ENCODE peak calls at places on chromosomes 4 and X, in seven cellular contexts. X is NCI-H1417; P is RWPE1; V is globus pallidus; S is AG08395; J is AG09319; I is CD8-positive, alpha-beta memory T cell. D is an unnamed sample.

GRCh38 chrX:149513713-149514427 is 8.8 kb upstream of the IDS start:
- DNase-seq in I (no peak), V (no peak), P (no peak), X (no peak), S (peak; percentile 24), J (no peak), D (no peak)

GRCh38 chrX:1725472-1725871 is 110.6 kb downstream of the ASMT start:
- DNase-seq in S (no peak), J (no peak), X (no peak), V (no peak), P (no peak), I (no peak), D (no peak)

GRCh38 chr4:99024481-99025275 is 29.2 kb downstream of the METAP1 start:
- DNase-seq in P (no peak), S (no peak), V (no peak), I (no peak), X (no peak), J (no peak), D (no peak)

GRCh38 chr4:26758899-26759298 is 101.7 kb upstream of the STIM2 start:
- DNase-seq in I (no peak), S (no peak), P (no peak), X (no peak), V (no peak), J (no peak), D (no peak)

GRCh38 chr4:69524708-69525107 is 29.0 kb upstream of the UGT2B4 start:
- DNase-seq in V (no peak), I (no peak), X (no peak), J (no peak), S (no peak), P (no peak), D (no peak)

GRCh38 chr4:187504974-187505797 is 490.4 kb upstream of the ZFP42 start:
- DNase-seq in X (no peak), J (no peak), V (no peak), P (no peak), S (no peak), I (no peak), D (no peak)

GRCh38 chrX:71919436-71919835 is 8.8 kb downstream of the NHSL2 start:
- DNase-seq in S (peak; percentile 60), X (no peak), I (no peak), P (no peak), J (no peak), V (no peak), D (no peak)

GRCh38 chr4:19999775-20000414 is 251.8 kb upstream of the SLIT2 start:
- DNase-seq in J (no peak), P (no peak), S (no peak), I (no peak), X (no peak), V (no peak), D (no peak)

GRCh38 chrX:107563851-107564250 is 64.5 kb upstream of the PRPS1 start:
- DNase-seq in X (peak; percentile 58), I (no peak), J (no peak), V (no peak), S (no peak), P (no peak), D (peak; percentile 16)

GRCh38 chr4:166980419-166980818 is 253.9 kb downstream of the SPOCK3 start:
- DNase-seq in S (no peak), V (no peak), P (no peak), J (no peak), I (no peak), X (no peak), D (no peak)

GRCh38 chr4:182555997-182556418 is 312.8 kb downstream of the TENM3 start:
- DNase-seq in X (no peak), P (peak; percentile 10), I (no peak), J (peak; percentile 54), V (peak; percentile 12), S (peak; percentile 73), D (peak; percentile 27)

D was measured in NCI-H1105 treated with DMSO at 0.1 percent for 48 hours.